ENCODE peak calls at places on chromosomes 16 and 17, in five cellular contexts. T is dermis blood vessel endothelial cell, R is cardiac fibroblast, E is PC-9, Q is HTR-8/SVneo. S is an unnamed sample.
A peak's percentile ranks its signal among the peaks of the same experiment; 100 is the strongest.

GRCh38 chr17:45740553-45741330 is 43.4 kb upstream of the CRHR1 start:
- DNase-seq in T (peak; percentile 37), R (peak; percentile 6), E (no peak), Q (peak; percentile 67), S (peak; percentile 32)

GRCh38 chr16:67001159-67001486 is 12.7 kb downstream of the CES4A start:
- DNase-seq in T (no peak), R (no peak), E (no peak), Q (no peak), S (no peak)

GRCh38 chr17:19387921-19388521 is 1.0 kb upstream of the MFAP4 start:
- DNase-seq in T (no peak), R (no peak), E (peak; percentile 79), Q (no peak), S (peak; percentile 76)

GRCh38 chr16:53007095-53007494 is 45.6 kb downstream of the CHD9NB start:
- DNase-seq in T (no peak), R (no peak), E (no peak), Q (no peak), S (no peak)

GRCh38 chr16:46607529-46607928 is 13.7 kb downstream of the SHCBP1 start:
- DNase-seq in T (peak; percentile 81), R (peak; percentile 82), E (no peak), Q (peak; percentile 19), S (peak; percentile 64)

GRCh38 chr16:9597967-9598730 is 506.7 kb downstream of the HAPSTR1 start:
- DNase-seq in T (no peak), R (no peak), E (no peak), Q (no peak), S (no peak)

GRCh38 chr17:65324977-65325376 is 187.8 kb downstream of the RGS9 start:
- DNase-seq in T (no peak), R (peak; percentile 80), E (no peak), Q (no peak), S (peak; percentile 58)

GRCh38 chr16:67268136-67268579 is 11.2 kb upstream of the PLEKHG4 start:
- DNase-seq in T (peak; percentile 94), R (peak; percentile 97), E (peak; percentile 83), Q (peak; percentile 62), S (peak; percentile 70)

GRCh38 chr17:63440770-63441335 is 5.3 kb downstream of the CYB561 start:
- DNase-seq in T (no peak), R (no peak), E (no peak), Q (no peak), S (no peak)

GRCh38 chr16:58011652-58012051 is 10.4 kb downstream of the USB1 start:
- DNase-seq in T (no peak), R (peak; percentile 47), E (no peak), Q (peak; percentile 69), S (peak; percentile 56)

GRCh38 chr16:28475221-28475620 is 3.1 kb upstream of the NPIPB7 start:
- DNase-seq in T (no peak), R (no peak), E (no peak), Q (no peak), S (no peak)

GRCh38 chr17:73480740-73481139 is 163.5 kb downstream of the SDK2 start:
- DNase-seq in T (no peak), R (no peak), E (no peak), Q (no peak), S (no peak)

GRCh38 chr17:79696159-79696982 is 34.4 kb upstream of the ENPP7 start:
- DNase-seq in T (no peak), R (no peak), E (peak; percentile 19), Q (no peak), S (no peak)

GRCh38 chr17:78392295-78392694 is 13.8 kb downstream of the PGS1 start:
- DNase-seq in T (no peak), R (no peak), E (no peak), Q (no peak), S (no peak)

GRCh38 chr16:87540072-87540976 is 47.5 kb upstream of the ZCCHC14 start:
- DNase-seq in T (no peak), R (no peak), E (no peak), Q (no peak), S (no peak)

GRCh38 chr16:69126221-69126620 is 6.2 kb downstream of the CHTF8 start:
- DNase-seq in T (peak; percentile 58), R (no peak), E (no peak), Q (no peak), S (no peak)

GRCh38 chr16:64305663-64306062 is 816.2 kb downstream of the CDH11 start:
- DNase-seq in T (no peak), R (no peak), E (no peak), Q (no peak), S (no peak)

GRCh38 chr17:2222901-2223616 is 80.5 kb downstream of the SMG6 start:
- DNase-seq in T (peak; percentile 25), R (peak; percentile 87), E (no peak), Q (no peak), S (peak; percentile 48)

GRCh38 chr17:48540213-48540612 is 4.7 kb downstream of the HOXB2 start:
- DNase-seq in T (no peak), R (no peak), E (no peak), Q (no peak), S (no peak)

GRCh38 chr17:82228842-82229685 is at the start of gene SLC16A3:
- DNase-seq in T (peak; percentile 81), R (peak; percentile 88), E (peak; percentile 77), Q (peak; percentile 75), S (peak; percentile 96)

GRCh38 chr17:34763727-34764665 is 184.6 kb downstream of the TMEM132E start:
- DNase-seq in T (no peak), R (no peak), E (no peak), Q (no peak), S (no peak)

GRCh38 chr16:68355447-68356248 is 44.8 kb downstream of the PRMT7 start:
- DNase-seq in T (no peak), R (no peak), E (no peak), Q (no peak), S (no peak)

GRCh38 chr16:85477801-85478363 is 135.2 kb upstream of the GSE1 start:
- DNase-seq in T (no peak), R (no peak), E (no peak), Q (no peak), S (no peak)

GRCh38 chr16:68399456-68399855 is 48.9 kb downstream of the SMPD3 start:
- DNase-seq in T (no peak), R (no peak), E (no peak), Q (no peak), S (no peak)

GRCh38 chr16:4391635-4392381 is 20.2 kb downstream of the VASN start:
- DNase-seq in T (no peak), R (no peak), E (no peak), Q (no peak), S (peak; percentile 22)

GRCh38 chr16:77838597-77839255 is 50.4 kb downstream of the VAT1L start:
- DNase-seq in T (no peak), R (no peak), E (no peak), Q (no peak), S (no peak)

GRCh38 chr17:42748906-42749798 is 4.3 kb upstream of the EZH1 start:
- DNase-seq in T (no peak), R (peak; percentile 33), E (no peak), Q (no peak), S (no peak)

GRCh38 chr16:69131167-69131748 is 1.1 kb downstream of the CHTF8 start:
- DNase-seq in T (peak; percentile 60), R (peak; percentile 46), E (no peak), Q (no peak), S (peak; percentile 59)

GRCh38 chr17:72184805-72185204 is 64.0 kb downstream of the SOX9 start:
- DNase-seq in T (no peak), R (peak; percentile 71), E (no peak), Q (no peak), S (no peak)

GRCh38 chr16:51290886-51291285 is 139.8 kb upstream of the SALL1 start:
- DNase-seq in T (no peak), R (no peak), E (no peak), Q (no peak), S (no peak)

GRCh38 chr16:81136331-81137011 is 40.3 kb upstream of the GCSH start:
- DNase-seq in T (no peak), R (no peak), E (no peak), Q (no peak), S (no peak)

GRCh38 chr16:66949472-66949871 is 11.6 kb upstream of the CES3 start:
- DNase-seq in T (no peak), R (no peak), E (no peak), Q (no peak), S (no peak)

GRCh38 chr17:59793249-59793648 is 85.8 kb downstream of the VMP1 start:
- DNase-seq in T (peak; percentile 38), R (no peak), E (no peak), Q (no peak), S (no peak)

GRCh38 chr16:27498426-27498825 is 51.3 kb downstream of the GTF3C1 start:
- DNase-seq in T (no peak), R (no peak), E (no peak), Q (no peak), S (no peak)

GRCh38 chr16:50841081-50841886 is 99.4 kb downstream of the CYLD start:
- DNase-seq in T (no peak), R (peak; percentile 13), E (no peak), Q (no peak), S (no peak)

S was measured in GM03348.